ENCODE peak calls at places on chromosomes 13 and 19, in ten cellular contexts. One of them, this sample, is unnamed.

GRCh38 chr13:98650376-98651107 is 73.6 kb upstream of the STK24 start:
- DNase-seq in neuronal stem cell: no peak
- DNase-seq in stomach: peak; percentile 86
- DNase-seq in heart right ventricle: no peak
- DNase-seq in tibial nerve: no peak
- DNase-seq in GM23338: no peak
- DNase-seq in left ventricle myocardium inferior: no peak
- DNase-seq in aorta: no peak
- DNase-seq in psoas muscle: no peak
- DNase-seq in esophagus squamous epithelium: no peak
- DNase-seq in this sample: no peak

GRCh38 chr13:112614835-112615234 is 26.9 kb upstream of the TUBGCP3 start:
- DNase-seq in GM23338: no peak
- DNase-seq in tibial nerve: no peak
- DNase-seq in heart right ventricle: no peak
- DNase-seq in esophagus squamous epithelium: no peak
- DNase-seq in neuronal stem cell: no peak
- DNase-seq in aorta: no peak
- DNase-seq in psoas muscle: no peak
- DNase-seq in left ventricle myocardium inferior: no peak
- DNase-seq in stomach: no peak
- DNase-seq in this sample: no peak

GRCh38 chr19:28949535-28949934 is 263.4 kb downstream of the UQCRFS1 start:
- DNase-seq in left ventricle myocardium inferior: no peak
- DNase-seq in psoas muscle: no peak
- DNase-seq in stomach: no peak
- DNase-seq in tibial nerve: no peak
- DNase-seq in neuronal stem cell: no peak
- DNase-seq in aorta: no peak
- DNase-seq in esophagus squamous epithelium: no peak
- DNase-seq in heart right ventricle: no peak
- DNase-seq in GM23338: peak; percentile 19
- DNase-seq in this sample: no peak

GRCh38 chr13:29503041-29503837 is 92.2 kb downstream of the SLC7A1 start:
- DNase-seq in aorta: no peak
- DNase-seq in heart right ventricle: no peak
- DNase-seq in esophagus squamous epithelium: no peak
- DNase-seq in neuronal stem cell: no peak
- DNase-seq in left ventricle myocardium inferior: no peak
- DNase-seq in tibial nerve: no peak
- DNase-seq in psoas muscle: peak; percentile 65
- DNase-seq in GM23338: peak; percentile 71
- DNase-seq in stomach: no peak
- DNase-seq in this sample: peak; percentile 46

GRCh38 chr13:93420887-93421286 is 194.3 kb downstream of the GPC6 start:
- DNase-seq in tibial nerve: no peak
- DNase-seq in psoas muscle: no peak
- DNase-seq in left ventricle myocardium inferior: no peak
- DNase-seq in GM23338: peak; percentile 23
- DNase-seq in heart right ventricle: no peak
- DNase-seq in stomach: no peak
- DNase-seq in esophagus squamous epithelium: no peak
- DNase-seq in neuronal stem cell: no peak
- DNase-seq in aorta: no peak
- DNase-seq in this sample: no peak

GRCh38 chr13:93039131-93039530 is 187.5 kb upstream of the GPC6 start:
- DNase-seq in GM23338: no peak
- DNase-seq in stomach: no peak
- DNase-seq in neuronal stem cell: no peak
- DNase-seq in aorta: no peak
- DNase-seq in heart right ventricle: no peak
- DNase-seq in psoas muscle: no peak
- DNase-seq in esophagus squamous epithelium: no peak
- DNase-seq in tibial nerve: no peak
- DNase-seq in left ventricle myocardium inferior: no peak
- DNase-seq in this sample: no peak

GRCh38 chr13:114063545-114064515 is 68.6 kb downstream of the RASA3 start:
- DNase-seq in heart right ventricle: peak; percentile 57
- DNase-seq in tibial nerve: peak; percentile 46
- DNase-seq in esophagus squamous epithelium: no peak
- DNase-seq in stomach: peak; percentile 68
- DNase-seq in left ventricle myocardium inferior: peak; percentile 63
- DNase-seq in GM23338: no peak
- DNase-seq in psoas muscle: peak; percentile 87
- DNase-seq in neuronal stem cell: no peak
- DNase-seq in aorta: peak; percentile 91
- DNase-seq in this sample: peak; percentile 83

GRCh38 chr13:43686557-43686956 is 100.2 kb downstream of the ENOX1 start:
- DNase-seq in esophagus squamous epithelium: no peak
- DNase-seq in left ventricle myocardium inferior: peak; percentile 64
- DNase-seq in aorta: no peak
- DNase-seq in tibial nerve: no peak
- DNase-seq in neuronal stem cell: no peak
- DNase-seq in GM23338: no peak
- DNase-seq in stomach: no peak
- DNase-seq in heart right ventricle: peak; percentile 27
- DNase-seq in psoas muscle: peak; percentile 52
- DNase-seq in this sample: peak; percentile 39

GRCh38 chr13:59178344-59178743 is 985.4 kb downstream of the DIAPH3 start:
- DNase-seq in left ventricle myocardium inferior: no peak
- DNase-seq in esophagus squamous epithelium: no peak
- DNase-seq in tibial nerve: no peak
- DNase-seq in aorta: no peak
- DNase-seq in neuronal stem cell: no peak
- DNase-seq in heart right ventricle: no peak
- DNase-seq in GM23338: peak; percentile 44
- DNase-seq in psoas muscle: no peak
- DNase-seq in stomach: no peak
- DNase-seq in this sample: no peak

GRCh38 chr13:110442946-110443632 is 118.4 kb downstream of the RAB20 start:
- DNase-seq in psoas muscle: no peak
- DNase-seq in GM23338: no peak
- DNase-seq in heart right ventricle: no peak
- DNase-seq in tibial nerve: no peak
- DNase-seq in aorta: no peak
- DNase-seq in stomach: no peak
- DNase-seq in left ventricle myocardium inferior: no peak
- DNase-seq in esophagus squamous epithelium: no peak
- DNase-seq in neuronal stem cell: no peak
- DNase-seq in this sample: no peak

GRCh38 chr19:40433391-40434216 is 7.8 kb upstream of the SERTAD1 start:
- DNase-seq in left ventricle myocardium inferior: peak; percentile 89
- DNase-seq in stomach: peak; percentile 91
- DNase-seq in aorta: peak; percentile 95
- DNase-seq in tibial nerve: peak; percentile 78
- DNase-seq in neuronal stem cell: peak; percentile 76
- DNase-seq in psoas muscle: peak; percentile 95
- DNase-seq in esophagus squamous epithelium: no peak
- DNase-seq in heart right ventricle: peak; percentile 91
- DNase-seq in GM23338: peak; percentile 91
- DNase-seq in this sample: peak; percentile 93

GRCh38 chr13:44230736-44231135 is 142.9 kb upstream of the SERP2 start:
- DNase-seq in tibial nerve: no peak
- DNase-seq in heart right ventricle: no peak
- DNase-seq in aorta: no peak
- DNase-seq in left ventricle myocardium inferior: no peak
- DNase-seq in stomach: no peak
- DNase-seq in neuronal stem cell: no peak
- DNase-seq in esophagus squamous epithelium: no peak
- DNase-seq in GM23338: no peak
- DNase-seq in psoas muscle: no peak
- DNase-seq in this sample: no peak

GRCh38 chr19:5824791-5825577 is 14.5 kb downstream of the FUT6 start:
- DNase-seq in heart right ventricle: no peak
- DNase-seq in esophagus squamous epithelium: no peak
- DNase-seq in psoas muscle: no peak
- DNase-seq in left ventricle myocardium inferior: no peak
- DNase-seq in tibial nerve: no peak
- DNase-seq in aorta: no peak
- DNase-seq in neuronal stem cell: no peak
- DNase-seq in stomach: no peak
- DNase-seq in GM23338: no peak
- DNase-seq in this sample: no peak

DNA sequence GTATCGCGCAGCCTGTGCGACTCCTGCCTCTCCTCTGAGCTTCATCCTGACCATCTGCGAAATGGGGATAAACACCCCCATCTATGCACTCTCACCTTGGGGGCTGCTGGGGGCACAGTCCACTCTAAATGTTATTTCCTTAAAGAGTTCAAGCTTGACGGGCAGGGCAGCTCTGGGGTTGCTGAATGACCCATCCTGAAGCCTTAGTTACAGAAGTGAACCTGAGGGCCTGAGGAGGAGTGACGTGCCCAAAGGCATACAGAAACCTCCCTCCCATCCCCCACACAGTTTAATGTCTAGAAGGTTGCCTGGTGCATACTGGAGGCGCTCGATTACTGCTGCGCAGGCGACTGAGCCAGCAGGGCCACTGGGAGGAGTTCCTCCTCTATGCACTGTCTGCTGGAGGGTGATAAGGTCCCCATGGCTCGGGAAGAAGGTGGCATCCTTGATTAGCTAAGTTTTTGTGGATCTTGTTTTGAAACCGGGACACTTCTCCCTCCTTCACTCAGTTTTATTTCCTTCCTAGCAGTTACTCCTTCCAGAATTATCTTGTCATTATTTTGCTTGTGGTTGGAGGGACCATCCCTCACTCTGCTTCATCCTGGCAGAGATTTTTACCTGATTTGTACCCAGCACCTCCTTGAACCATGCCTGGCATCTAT is 572 bp upstream of the FKBP8 start:
- DNase-seq in tibial nerve: no peak
- DNase-seq in psoas muscle: no peak
- DNase-seq in stomach: peak; percentile 51
- DNase-seq in GM23338: peak; percentile 90
- DNase-seq in left ventricle myocardium inferior: no peak
- DNase-seq in aorta: no peak
- DNase-seq in heart right ventricle: peak; percentile 33
- DNase-seq in esophagus squamous epithelium: peak; percentile 22
- DNase-seq in neuronal stem cell: peak; percentile 30
- DNase-seq in this sample: no peak
- H3K27ac ChIP-seq in tibial nerve: no peak overlapping the region
- H3K27ac ChIP-seq in psoas muscle: peak overlapping the region; percentile 90
- H3K27ac ChIP-seq in stomach: peak overlapping the region; percentile 96
- H3K27ac ChIP-seq in GM23338: no peak overlapping the region
- H3K27ac ChIP-seq in left ventricle myocardium inferior: peak overlapping the region; percentile 92
- H3K27ac ChIP-seq in aorta: no peak overlapping the region
- H3K27ac ChIP-seq in heart right ventricle: peak overlapping the region; percentile 89
- H3K27ac ChIP-seq in esophagus squamous epithelium: peak overlapping the region; percentile 95
- H3K27ac ChIP-seq in neuronal stem cell: no peak overlapping the region
- H3K27ac ChIP-seq in this sample: no peak overlapping the region

GRCh38 chr19:51472607-51473006 is 5.7 kb upstream of the CEACAM18 start:
- DNase-seq in aorta: no peak
- DNase-seq in esophagus squamous epithelium: no peak
- DNase-seq in stomach: no peak
- DNase-seq in psoas muscle: no peak
- DNase-seq in GM23338: no peak
- DNase-seq in neuronal stem cell: no peak
- DNase-seq in left ventricle myocardium inferior: no peak
- DNase-seq in tibial nerve: no peak
- DNase-seq in heart right ventricle: no peak
- DNase-seq in this sample: no peak

GRCh38 chr19:51477343-51477742 is 996 bp upstream of the CEACAM18 start:
- DNase-seq in heart right ventricle: no peak
- DNase-seq in esophagus squamous epithelium: no peak
- DNase-seq in GM23338: no peak
- DNase-seq in stomach: no peak
- DNase-seq in tibial nerve: no peak
- DNase-seq in psoas muscle: no peak
- DNase-seq in left ventricle myocardium inferior: no peak
- DNase-seq in aorta: no peak
- DNase-seq in neuronal stem cell: no peak
- DNase-seq in this sample: no peak

GRCh38 chr19:51473009-51473707 is 5.2 kb upstream of the CEACAM18 start:
- DNase-seq in GM23338: peak; percentile 87
- DNase-seq in neuronal stem cell: peak; percentile 48
- DNase-seq in tibial nerve: peak; percentile 71
- DNase-seq in stomach: peak; percentile 86
- DNase-seq in psoas muscle: peak; percentile 59
- DNase-seq in esophagus squamous epithelium: no peak
- DNase-seq in aorta: peak; percentile 84
- DNase-seq in left ventricle myocardium inferior: peak; percentile 51
- DNase-seq in heart right ventricle: peak; percentile 50
- DNase-seq in this sample: peak; percentile 69

GRCh38 chr19:51478381-51479285 is at the start of gene CEACAM18:
- DNase-seq in left ventricle myocardium inferior: no peak
- DNase-seq in aorta: no peak
- DNase-seq in tibial nerve: no peak
- DNase-seq in neuronal stem cell: no peak
- DNase-seq in GM23338: no peak
- DNase-seq in psoas muscle: no peak
- DNase-seq in esophagus squamous epithelium: no peak
- DNase-seq in heart right ventricle: no peak
- DNase-seq in stomach: no peak
- DNase-seq in this sample: no peak

DNA sequence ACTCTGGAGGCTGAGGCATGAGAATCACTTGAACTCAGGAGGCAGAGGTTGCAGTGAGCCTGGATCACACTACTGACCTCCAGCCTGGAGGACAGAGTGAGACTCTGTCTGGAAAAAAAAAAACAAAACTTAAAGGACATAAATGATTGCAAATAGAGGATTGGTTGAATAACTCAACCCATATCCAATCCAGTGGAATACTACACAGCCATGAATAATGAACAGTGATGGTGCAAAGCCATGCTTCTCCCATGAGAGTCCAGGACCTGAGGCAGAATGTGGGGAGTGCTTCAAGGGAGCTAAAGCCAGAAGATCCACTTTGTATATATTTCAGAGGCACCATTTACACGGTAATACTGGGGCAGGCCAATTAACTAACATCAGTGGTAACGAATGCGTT is 2.2 kb upstream of the CEACAM18 start:
- DNase-seq in psoas muscle: no peak
- DNase-seq in stomach: no peak
- DNase-seq in GM23338: no peak
- DNase-seq in esophagus squamous epithelium: no peak
- DNase-seq in left ventricle myocardium inferior: no peak
- DNase-seq in tibial nerve: no peak
- DNase-seq in neuronal stem cell: no peak
- DNase-seq in aorta: no peak
- DNase-seq in heart right ventricle: no peak
- DNase-seq in this sample: no peak
- H3K27me3 ChIP-seq in psoas muscle: no peaks in the 10 kb centered on the region
- H3K27me3 ChIP-seq in stomach: no peaks in the 10 kb centered on the region
- H3K27me3 ChIP-seq in GM23338: no peaks in the 10 kb centered on the region
- H3K27me3 ChIP-seq in esophagus squamous epithelium: no peaks in the 10 kb centered on the region
- H3K27me3 ChIP-seq in left ventricle myocardium inferior: peaks cover 86% of the 10 kb centered on the region
- H3K27me3 ChIP-seq in tibial nerve: no peaks in the 10 kb centered on the region
- H3K27me3 ChIP-seq in neuronal stem cell: no peaks in the 10 kb centered on the region
- H3K27me3 ChIP-seq in aorta: no peaks in the 10 kb centered on the region
- H3K27me3 ChIP-seq in heart right ventricle: peaks cover 33% of the 10 kb centered on the region
- H3K27me3 ChIP-seq in this sample: no peaks in the 10 kb centered on the region

GRCh38 chr13:48410199-48410598 is 2.7 kb downstream of the LPAR6 start:
- DNase-seq in neuronal stem cell: no peak
- DNase-seq in left ventricle myocardium inferior: no peak
- DNase-seq in heart right ventricle: no peak
- DNase-seq in psoas muscle: no peak
- DNase-seq in aorta: no peak
- DNase-seq in stomach: no peak
- DNase-seq in tibial nerve: no peak
- DNase-seq in esophagus squamous epithelium: no peak
- DNase-seq in GM23338: no peak
- DNase-seq in this sample: no peak
- H3K27ac ChIP-seq in neuronal stem cell: no peak overlapping the region
- H3K27ac ChIP-seq in left ventricle myocardium inferior: peak overlapping the region; percentile 86
- H3K27ac ChIP-seq in heart right ventricle: peak overlapping the region; percentile 87
- H3K27ac ChIP-seq in psoas muscle: peak overlapping the region; percentile 5
- H3K27ac ChIP-seq in aorta: no peak overlapping the region
- H3K27ac ChIP-seq in stomach: peak overlapping the region; percentile 19
- H3K27ac ChIP-seq in tibial nerve: peak overlapping the region; percentile 50
- H3K27ac ChIP-seq in esophagus squamous epithelium: peak overlapping the region; percentile 83
- H3K27ac ChIP-seq in GM23338: no peak overlapping the region
- H3K27ac ChIP-seq in this sample: no peak overlapping the region

GRCh38 chr13:104011505-104012270 is 945.5 kb upstream of the SLC10A2 start:
- DNase-seq in psoas muscle: peak; percentile 61
- DNase-seq in esophagus squamous epithelium: no peak
- DNase-seq in neuronal stem cell: peak; percentile 45
- DNase-seq in aorta: no peak
- DNase-seq in heart right ventricle: no peak
- DNase-seq in left ventricle myocardium inferior: no peak
- DNase-seq in GM23338: peak; percentile 13
- DNase-seq in tibial nerve: no peak
- DNase-seq in stomach: peak; percentile 31
- DNase-seq in this sample: peak; percentile 50
- H3K27me3 ChIP-seq in psoas muscle: no peaks in the 10 kb centered on the region
- H3K27me3 ChIP-seq in esophagus squamous epithelium: no peaks in the 10 kb centered on the region
- H3K27me3 ChIP-seq in neuronal stem cell: no peaks in the 10 kb centered on the region
- H3K27me3 ChIP-seq in aorta: peaks cover 5% of the 10 kb centered on the region
- H3K27me3 ChIP-seq in heart right ventricle: no peaks in the 10 kb centered on the region
- H3K27me3 ChIP-seq in left ventricle myocardium inferior: no peaks in the 10 kb centered on the region
- H3K27me3 ChIP-seq in GM23338: no peaks in the 10 kb centered on the region
- H3K27me3 ChIP-seq in tibial nerve: no peaks in the 10 kb centered on the region
- H3K27me3 ChIP-seq in stomach: no peaks in the 10 kb centered on the region
- H3K27me3 ChIP-seq in this sample: no peaks in the 10 kb centered on the region